ENCODE peak calls at places on chromosomes 13 and 19, in seven cellular contexts. One of them, this sample, is unnamed.

GRCh38 chr19:4584670-4585460 is 25.4 kb upstream of the SEMA6B start:
- DNase-seq in GM23338: peak; percentile 74
- DNase-seq in neural progenitor cell: peak; percentile 91
- DNase-seq in PC-3: no peak
- DNase-seq in endothelial cell of umbilical vein: no peak
- DNase-seq in fibroblast of lung: no peak
- DNase-seq in MM.1S: no peak
- DNase-seq in this sample: no peak

GRCh38 chr19:39438270-39438934 is 2.7 kb upstream of the RPS16 start:
- DNase-seq in endothelial cell of umbilical vein: no peak
- DNase-seq in MM.1S: no peak
- DNase-seq in GM23338: no peak
- DNase-seq in neural progenitor cell: no peak
- DNase-seq in PC-3: peak; percentile 32
- DNase-seq in fibroblast of lung: no peak
- DNase-seq in this sample: no peak

GRCh38 chr13:85509512-85509911 is 289.7 kb downstream of the SLITRK6 start:
- DNase-seq in MM.1S: no peak
- DNase-seq in endothelial cell of umbilical vein: no peak
- DNase-seq in GM23338: no peak
- DNase-seq in neural progenitor cell: no peak
- DNase-seq in fibroblast of lung: peak; percentile 52
- DNase-seq in PC-3: peak; percentile 69
- DNase-seq in this sample: no peak

GRCh38 chr13:38494445-38494844 is 144.8 kb downstream of the UFM1 start:
- DNase-seq in GM23338: no peak
- DNase-seq in fibroblast of lung: no peak
- DNase-seq in endothelial cell of umbilical vein: no peak
- DNase-seq in PC-3: no peak
- DNase-seq in MM.1S: no peak
- DNase-seq in neural progenitor cell: peak; percentile 13
- DNase-seq in this sample: no peak

GRCh38 chr13:97359181-97360057 is 74.5 kb upstream of the RAP2A start:
- DNase-seq in MM.1S: peak; percentile 47
- DNase-seq in endothelial cell of umbilical vein: peak; percentile 81
- DNase-seq in PC-3: peak; percentile 68
- DNase-seq in fibroblast of lung: peak; percentile 92
- DNase-seq in GM23338: peak; percentile 88
- DNase-seq in neural progenitor cell: peak; percentile 80
- DNase-seq in this sample: peak; percentile 32

GRCh38 chr19:18915639-18916038 is 3.5 kb downstream of the COPE start:
- DNase-seq in fibroblast of lung: peak; percentile 47
- DNase-seq in GM23338: peak; percentile 72
- DNase-seq in endothelial cell of umbilical vein: peak; percentile 55
- DNase-seq in neural progenitor cell: peak; percentile 69
- DNase-seq in PC-3: peak; percentile 55
- DNase-seq in MM.1S: peak; percentile 53
- DNase-seq in this sample: no peak

GRCh38 chr19:17469371-17470203 is 737 bp upstream of the SLC27A1 start:
- DNase-seq in MM.1S: peak; percentile 83
- DNase-seq in PC-3: peak; percentile 97
- DNase-seq in fibroblast of lung: peak; percentile 94
- DNase-seq in endothelial cell of umbilical vein: peak; percentile 77
- DNase-seq in GM23338: peak; percentile 98
- DNase-seq in neural progenitor cell: peak; percentile 99
- DNase-seq in this sample: peak; percentile 96

GRCh38 chr19:55259540-55260210 is 858 bp upstream of the PPP6R1 start:
- DNase-seq in MM.1S: no peak
- DNase-seq in fibroblast of lung: no peak
- DNase-seq in endothelial cell of umbilical vein: no peak
- DNase-seq in GM23338: peak; percentile 35
- DNase-seq in PC-3: no peak
- DNase-seq in neural progenitor cell: no peak
- DNase-seq in this sample: no peak

GRCh38 chr19:7677664-7678311 is 898 bp downstream of the MCEMP1 start:
- DNase-seq in neural progenitor cell: no peak
- DNase-seq in MM.1S: no peak
- DNase-seq in PC-3: no peak
- DNase-seq in endothelial cell of umbilical vein: no peak
- DNase-seq in fibroblast of lung: no peak
- DNase-seq in GM23338: no peak
- DNase-seq in this sample: no peak

GRCh38 chr13:43127103-43127817 is 103.9 kb downstream of the DNAJC15 start:
- DNase-seq in endothelial cell of umbilical vein: no peak
- DNase-seq in GM23338: peak; percentile 30
- DNase-seq in fibroblast of lung: no peak
- DNase-seq in MM.1S: no peak
- DNase-seq in neural progenitor cell: peak; percentile 51
- DNase-seq in PC-3: no peak
- DNase-seq in this sample: no peak

GRCh38 chr13:59621791-59622190 is 541.9 kb downstream of the DIAPH3 start:
- DNase-seq in GM23338: no peak
- DNase-seq in MM.1S: no peak
- DNase-seq in fibroblast of lung: no peak
- DNase-seq in endothelial cell of umbilical vein: no peak
- DNase-seq in neural progenitor cell: no peak
- DNase-seq in PC-3: no peak
- DNase-seq in this sample: no peak

GRCh38 chr13:25927966-25928365 is 123.8 kb downstream of the SHISA2 start:
- DNase-seq in PC-3: no peak
- DNase-seq in GM23338: no peak
- DNase-seq in neural progenitor cell: no peak
- DNase-seq in endothelial cell of umbilical vein: no peak
- DNase-seq in MM.1S: no peak
- DNase-seq in fibroblast of lung: peak; percentile 15
- DNase-seq in this sample: no peak

GRCh38 chr13:106525865-106526264 is 9.6 kb downstream of the EFNB2 start:
- DNase-seq in fibroblast of lung: no peak
- DNase-seq in GM23338: peak; percentile 53
- DNase-seq in PC-3: no peak
- DNase-seq in neural progenitor cell: no peak
- DNase-seq in MM.1S: no peak
- DNase-seq in endothelial cell of umbilical vein: no peak
- DNase-seq in this sample: no peak

GRCh38 chr13:29676535-29676934 is 81.0 kb upstream of the SLC7A1 start:
- DNase-seq in MM.1S: no peak
- DNase-seq in PC-3: no peak
- DNase-seq in endothelial cell of umbilical vein: no peak
- DNase-seq in GM23338: no peak
- DNase-seq in fibroblast of lung: no peak
- DNase-seq in neural progenitor cell: no peak
- DNase-seq in this sample: no peak

GRCh38 chr19:48878219-48879024 is 6.2 kb downstream of the PPP1R15A start:
- DNase-seq in GM23338: no peak
- DNase-seq in endothelial cell of umbilical vein: peak; percentile 77
- DNase-seq in fibroblast of lung: peak; percentile 63
- DNase-seq in neural progenitor cell: no peak
- DNase-seq in PC-3: no peak
- DNase-seq in MM.1S: no peak
- DNase-seq in this sample: no peak

GRCh38 chr13:24923305-24923640 is 159.3 kb downstream of the RNF17 start:
- DNase-seq in PC-3: peak; percentile 15
- DNase-seq in neural progenitor cell: no peak
- DNase-seq in MM.1S: peak; percentile 90
- DNase-seq in endothelial cell of umbilical vein: no peak
- DNase-seq in fibroblast of lung: peak; percentile 85
- DNase-seq in GM23338: no peak
- DNase-seq in this sample: no peak

GRCh38 chr13:40230833-40231266 is 435.6 kb downstream of the FOXO1 start:
- DNase-seq in endothelial cell of umbilical vein: peak; percentile 74
- DNase-seq in fibroblast of lung: peak; percentile 72
- DNase-seq in neural progenitor cell: no peak
- DNase-seq in MM.1S: no peak
- DNase-seq in PC-3: peak; percentile 6
- DNase-seq in GM23338: no peak
- DNase-seq in this sample: no peak

GRCh38 chr19:16824658-16825311 is 4.4 kb upstream of the SIN3B start:
- DNase-seq in neural progenitor cell: peak; percentile 18
- DNase-seq in fibroblast of lung: no peak
- DNase-seq in PC-3: peak; percentile 19
- DNase-seq in endothelial cell of umbilical vein: peak; percentile 41
- DNase-seq in GM23338: no peak
- DNase-seq in MM.1S: no peak
- DNase-seq in this sample: no peak

GRCh38 chr13:106802917-106803316 is 235.0 kb upstream of the ARGLU1 start:
- DNase-seq in GM23338: peak; percentile 47
- DNase-seq in PC-3: no peak
- DNase-seq in endothelial cell of umbilical vein: no peak
- DNase-seq in MM.1S: no peak
- DNase-seq in fibroblast of lung: no peak
- DNase-seq in neural progenitor cell: peak; percentile 51
- DNase-seq in this sample: no peak

GRCh38 chr13:80399340-80400163 is 58.6 kb upstream of the SPRY2 start:
- DNase-seq in fibroblast of lung: no peak
- DNase-seq in GM23338: no peak
- DNase-seq in MM.1S: no peak
- DNase-seq in PC-3: peak; percentile 34
- DNase-seq in endothelial cell of umbilical vein: no peak
- DNase-seq in neural progenitor cell: peak; percentile 10
- DNase-seq in this sample: peak; percentile 55

GRCh38 chr13:29594710-29595379 is 643 bp downstream of the SLC7A1 start:
- DNase-seq in GM23338: peak; percentile 22
- DNase-seq in endothelial cell of umbilical vein: peak; percentile 49
- DNase-seq in PC-3: peak; percentile 47
- DNase-seq in MM.1S: no peak
- DNase-seq in neural progenitor cell: peak; percentile 57
- DNase-seq in fibroblast of lung: peak; percentile 54
- DNase-seq in this sample: no peak

DNA sequence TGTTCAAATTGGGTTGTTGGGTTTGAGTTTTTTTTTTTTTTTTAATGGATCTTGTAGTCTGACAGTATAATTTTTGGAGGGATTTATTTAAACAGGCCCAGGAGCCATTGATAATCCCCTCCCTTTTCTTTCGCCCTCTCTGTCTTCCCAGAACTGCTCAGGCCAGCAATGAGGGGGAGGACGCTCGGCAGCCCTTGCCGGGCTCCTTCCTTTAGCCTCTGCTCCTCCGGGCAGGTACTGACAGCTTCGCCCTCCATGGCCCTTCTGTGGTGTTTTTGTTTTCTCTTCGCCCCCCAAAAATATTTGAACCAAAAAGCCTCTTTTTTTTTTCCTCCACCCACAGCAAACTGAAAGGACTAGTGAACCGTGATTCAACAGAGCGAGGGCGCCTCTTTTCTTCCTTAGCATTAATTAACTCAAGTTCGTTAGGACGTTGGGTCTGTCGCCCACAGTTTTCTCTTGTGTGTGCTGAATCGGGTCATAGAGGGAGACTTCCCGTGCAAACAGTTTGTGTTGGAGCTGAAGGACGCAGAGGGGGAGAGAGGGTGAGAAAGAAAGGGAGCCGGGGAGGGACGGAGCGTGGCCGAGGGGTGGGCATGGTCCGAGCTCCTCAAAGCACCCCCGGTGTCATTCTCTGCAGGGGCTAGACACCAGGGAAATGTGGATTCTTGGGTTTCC is 21.5 kb downstream of the NFIX start:
- DNase-seq in fibroblast of lung: no peak
- DNase-seq in MM.1S: no peak
- DNase-seq in neural progenitor cell: peak; percentile 75
- DNase-seq in endothelial cell of umbilical vein: no peak
- DNase-seq in PC-3: peak; percentile 42
- DNase-seq in GM23338: peak; percentile 48
- DNase-seq in this sample: no peak
- TF ChIP-seq EZH2 in fibroblast of lung: no peak
- TF ChIP-seq EZH2 in MM.1S: no peak
- TF ChIP-seq EZH2 in neural progenitor cell: peak; percentile 78
- TF ChIP-seq EZH2 in endothelial cell of umbilical vein: no peak
- TF ChIP-seq EZH2 in PC-3: no peak
- TF ChIP-seq EZH2 in GM23338: peak; percentile 94
- TF ChIP-seq EZH2 in this sample: no peak

DNA sequence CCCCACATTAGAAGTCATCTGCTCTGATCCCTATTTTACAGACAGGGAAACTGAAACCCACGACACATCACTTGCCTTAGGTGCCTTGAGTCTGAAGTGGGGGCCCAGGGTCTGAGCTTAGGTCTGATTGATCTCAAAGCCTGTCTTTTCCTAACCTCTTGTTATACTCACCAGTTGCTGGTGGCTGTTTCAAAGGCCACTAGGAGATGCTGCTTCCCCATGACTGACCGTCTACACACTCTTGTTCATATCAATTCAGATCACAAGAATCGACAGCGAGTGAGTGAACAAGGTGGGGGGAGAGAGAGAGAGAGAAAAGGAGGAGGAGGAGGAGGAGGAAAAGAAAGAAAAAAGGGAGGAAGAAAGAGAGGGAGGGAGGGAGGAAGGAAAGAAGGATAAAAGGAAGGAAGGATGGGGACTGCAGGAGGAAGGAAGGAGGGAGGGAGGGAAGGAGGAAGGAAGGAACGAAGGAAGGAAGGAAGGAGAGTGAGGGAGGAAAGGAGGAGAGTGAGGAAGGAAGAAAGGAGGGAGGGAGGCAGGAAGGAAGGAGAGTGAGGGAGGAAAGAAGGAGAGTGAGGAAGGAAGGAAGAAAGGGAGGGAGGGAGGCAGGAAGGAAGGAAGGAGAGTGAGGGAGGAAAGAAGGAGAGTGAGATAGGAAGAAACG is 3.3 kb downstream of the OR10H1 start:
- DNase-seq in MM.1S: no peak
- DNase-seq in neural progenitor cell: no peak
- DNase-seq in fibroblast of lung: no peak
- DNase-seq in GM23338: no peak
- DNase-seq in endothelial cell of umbilical vein: no peak
- DNase-seq in PC-3: peak; percentile 56
- DNase-seq in this sample: no peak
- TF ChIP-seq CTCF in MM.1S: no peak
- TF ChIP-seq CTCF in neural progenitor cell: no peak
- TF ChIP-seq CTCF in fibroblast of lung: no peak
- TF ChIP-seq CTCF in GM23338: no peak
- TF ChIP-seq CTCF in endothelial cell of umbilical vein: no peak
- TF ChIP-seq CTCF in PC-3: peak; percentile 73
- TF ChIP-seq CTCF in this sample: peak; percentile 62

DNA sequence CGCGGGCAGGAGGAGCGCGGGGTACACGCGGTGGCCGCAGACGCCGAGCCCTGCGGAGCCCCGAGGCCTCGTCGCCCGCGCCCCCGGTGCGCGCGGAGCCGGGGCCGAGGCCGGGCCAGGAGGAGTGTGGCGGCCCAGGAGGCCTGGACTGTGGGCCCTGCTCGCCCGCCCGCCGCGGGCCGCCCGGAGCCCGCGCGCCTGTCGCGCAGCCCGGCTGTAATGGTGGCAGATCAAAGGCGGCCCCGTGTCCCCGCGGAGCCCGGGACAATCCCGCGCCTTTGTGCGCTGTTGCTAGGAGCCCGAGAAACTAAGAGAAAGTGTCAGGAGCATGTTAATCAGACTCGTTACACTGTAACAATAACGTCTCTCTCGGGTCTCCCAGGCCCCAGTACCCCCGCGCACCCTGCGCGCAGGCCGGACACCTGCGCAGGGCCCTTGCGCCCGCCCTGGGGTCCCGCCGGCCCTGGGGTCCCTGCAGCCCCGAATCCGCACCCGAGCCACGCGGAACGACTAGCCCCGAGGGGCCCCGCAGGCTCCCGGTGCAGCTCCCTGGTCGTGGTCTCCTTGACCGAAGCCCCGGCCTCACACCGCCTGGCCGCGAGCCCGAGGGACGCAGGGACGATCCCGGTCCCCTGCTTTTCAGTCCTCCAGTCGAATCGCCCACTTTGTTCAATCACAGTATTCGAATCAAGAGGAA is 75.4 kb downstream of the ZIC5 start:
- DNase-seq in MM.1S: no peak
- DNase-seq in endothelial cell of umbilical vein: no peak
- DNase-seq in neural progenitor cell: peak; percentile 80
- DNase-seq in fibroblast of lung: no peak
- DNase-seq in PC-3: no peak
- DNase-seq in GM23338: peak; percentile 82
- DNase-seq in this sample: no peak
- TF ChIP-seq EZH2 in MM.1S: no peak
- TF ChIP-seq EZH2 in endothelial cell of umbilical vein: peak; percentile 70
- TF ChIP-seq EZH2 in neural progenitor cell: no peak
- TF ChIP-seq EZH2 in fibroblast of lung: no peak
- TF ChIP-seq EZH2 in PC-3: no peak
- TF ChIP-seq EZH2 in GM23338: no peak
- TF ChIP-seq EZH2 in this sample: no peak

GRCh38 chr19:42424712-42425131 is 2.5 kb downstream of the LIPE start:
- DNase-seq in endothelial cell of umbilical vein: no peak
- DNase-seq in MM.1S: no peak
- DNase-seq in PC-3: no peak
- DNase-seq in GM23338: peak; percentile 72
- DNase-seq in neural progenitor cell: peak; percentile 50
- DNase-seq in fibroblast of lung: no peak
- DNase-seq in this sample: no peak
- TF ChIP-seq CTCF in endothelial cell of umbilical vein: no peak
- TF ChIP-seq CTCF in MM.1S: no peak
- TF ChIP-seq CTCF in PC-3: no peak
- TF ChIP-seq CTCF in GM23338: peak; percentile 68
- TF ChIP-seq CTCF in neural progenitor cell: peak; percentile 50
- TF ChIP-seq CTCF in fibroblast of lung: peak; percentile 2
- TF ChIP-seq CTCF in this sample: no peak

This sample was measured in keratinocyte.